ENCODE peak calls at places on chromosomes 12 and 14, in six cellular contexts. C is SK-N-SH, B is WTC11, M is A549, L is K562, N is HCT116. W is an unnamed sample.
A peak's percentile ranks its signal among the peaks of the same experiment; 100 is the strongest.

GRCh38 chr14:24172261-24172860 is 481 bp downstream of the REC8 start:
- DNase-seq in B (peak; percentile 19), M (no peak), L (no peak), C (peak; percentile 79), N (no peak), W (no peak)

GRCh38 chr12:7832059-7832696 is 40.5 kb downstream of the SLC2A14 start:
- DNase-seq in N (peak; percentile 32), M (peak; percentile 69), C (peak; percentile 49), L (peak; percentile 37), B (peak; percentile 34), W (peak; percentile 76)

GRCh38 chr14:75025082-75025481 is 22.4 kb downstream of the EIF2B2 start:
- DNase-seq in M (no peak), B (no peak), N (no peak), L (no peak), C (no peak), W (peak; percentile 14)

GRCh38 chr12:106223485-106224391 is 24.1 kb downstream of the CKAP4 start:
- DNase-seq in L (peak; percentile 84), M (peak; percentile 64), B (peak; percentile 84), C (peak; percentile 81), N (peak; percentile 36), W (peak; percentile 68)

GRCh38 chr14:36718216-36718615 is 56.6 kb downstream of the PAX9 start:
- DNase-seq in M (no peak), L (no peak), N (no peak), C (no peak), B (no peak), W (no peak)

GRCh38 chr12:31407562-31407961 is 81.6 kb upstream of the SINHCAF start:
- DNase-seq in B (no peak), N (no peak), C (no peak), L (no peak), M (no peak), W (no peak)

GRCh38 chr14:98514016-98514415 is 758.0 kb downstream of the BCL11B start:
- DNase-seq in M (no peak), L (no peak), N (no peak), B (no peak), C (no peak), W (no peak)

GRCh38 chr14:58705066-58705465 is 67.3 kb downstream of the DACT1 start:
- DNase-seq in B (no peak), L (no peak), C (peak; percentile 21), M (no peak), N (no peak), W (no peak)

GRCh38 chr14:64807588-64807987 is 72.1 kb downstream of the SPTB start:
- DNase-seq in B (no peak), C (no peak), M (no peak), N (no peak), L (no peak), W (no peak)

GRCh38 chr14:92844220-92844619 is 50.1 kb downstream of the GOLGA5 start:
- DNase-seq in L (no peak), M (no peak), C (no peak), B (no peak), N (no peak), W (no peak)

GRCh38 chr14:27739657-27740156 is 1026.9 kb upstream of the FOXG1 start:
- DNase-seq in N (no peak), C (no peak), B (no peak), M (no peak), L (no peak), W (no peak)

GRCh38 chr12:115227137-115227615 is 543.2 kb upstream of the TBX3 start:
- DNase-seq in N (peak; percentile 60), C (no peak), B (no peak), L (no peak), M (peak; percentile 90), W (no peak)

GRCh38 chr12:111304642-111305071 is 64.2 kb downstream of the PHETA1 start:
- DNase-seq in B (peak; percentile 77), M (peak; percentile 69), L (peak; percentile 79), C (no peak), N (peak; percentile 52), W (peak; percentile 75)

GRCh38 chr12:124310785-124311184 is 15.9 kb downstream of the RFLNA start:
- DNase-seq in L (no peak), N (no peak), M (no peak), B (no peak), C (no peak), W (no peak)

GRCh38 chr12:115756804-115757203 is 520.7 kb downstream of the MED13L start:
- DNase-seq in M (no peak), L (no peak), B (no peak), C (no peak), N (no peak), W (no peak)

GRCh38 chr14:58298880-58299664 is 717 bp downstream of the ARID4A start:
- DNase-seq in N (no peak), B (peak; percentile 47), M (no peak), L (peak; percentile 59), C (peak; percentile 78), W (peak; percentile 78)

GRCh38 chr12:51647647-51648046 is 56.6 kb downstream of the SCN8A start:
- DNase-seq in N (no peak), L (no peak), C (peak; percentile 28), M (no peak), B (no peak), W (no peak)

GRCh38 chr14:89349196-89350008 is 67.6 kb downstream of the FOXN3 start:
- DNase-seq in N (no peak), M (peak; percentile 35), C (peak; percentile 64), B (peak; percentile 86), L (no peak), W (no peak)

GRCh38 chr12:26065451-26065850 is 59.4 kb downstream of the BHLHE41 start:
- DNase-seq in N (no peak), M (no peak), L (no peak), B (no peak), C (no peak), W (no peak)

GRCh38 chr12:120117961-120118709 is 1.6 kb upstream of the RAB35 start:
- DNase-seq in B (peak; percentile 54), C (no peak), L (peak; percentile 56), N (no peak), M (peak; percentile 80), W (no peak)

GRCh38 chr12:112393328-112393727 is 11.1 kb upstream of the HECTD4 start:
- DNase-seq in B (no peak), M (no peak), C (no peak), L (no peak), N (no peak), W (no peak)

GRCh38 chr14:55249423-55249822 is 21.8 kb upstream of the FBXO34 start:
- DNase-seq in N (no peak), L (no peak), M (no peak), B (no peak), C (no peak), W (no peak)

GRCh38 chr12:129673807-129674206 is 230.0 kb downstream of the TMEM132D start:
- DNase-seq in C (no peak), B (no peak), N (no peak), M (no peak), L (no peak), W (no peak)

GRCh38 chr14:85607571-85608219 is 77.8 kb downstream of the FLRT2 start:
- DNase-seq in N (no peak), L (no peak), C (no peak), B (no peak), M (peak; percentile 3), W (peak; percentile 72)

GRCh38 chr12:112973712-112974305 is 4.5 kb upstream of the OAS2 start:
- DNase-seq in N (no peak), C (no peak), M (no peak), L (no peak), B (no peak), W (peak; percentile 16)

GRCh38 chr14:86003998-86004397 is 474.1 kb downstream of the FLRT2 start:
- DNase-seq in M (peak; percentile 8), N (no peak), L (no peak), C (no peak), B (no peak), W (no peak)

GRCh38 chr12:28811457-28811856 is 337.6 kb upstream of the FAR2 start:
- DNase-seq in N (no peak), C (peak; percentile 69), L (no peak), B (no peak), M (no peak), W (no peak)
- TF ChIP-seq MAX in N (no peak), C (no peak), L (no peak), B (no peak), M (no peak), W (no peak)

GRCh38 chr12:6351622-6352021 is 9.7 kb upstream of the TNFRSF1A start:
- DNase-seq in L (no peak), N (no peak), C (no peak), B (no peak), M (no peak), W (no peak)

GRCh38 chr12:6346235-6346832 is 4.5 kb upstream of the TNFRSF1A start:
- DNase-seq in N (no peak), L (no peak), C (no peak), M (no peak), B (no peak), W (no peak)

GRCh38 chr12:6346942-6347341 is 5.1 kb upstream of the TNFRSF1A start:
- DNase-seq in B (no peak), L (no peak), C (no peak), N (no peak), M (no peak), W (no peak)

GRCh38 chr12:6345319-6346071 is 3.6 kb upstream of the TNFRSF1A start:
- DNase-seq in C (no peak), M (peak; percentile 98), L (peak; percentile 58), B (no peak), N (peak; percentile 85), W (peak; percentile 65)

DNA sequence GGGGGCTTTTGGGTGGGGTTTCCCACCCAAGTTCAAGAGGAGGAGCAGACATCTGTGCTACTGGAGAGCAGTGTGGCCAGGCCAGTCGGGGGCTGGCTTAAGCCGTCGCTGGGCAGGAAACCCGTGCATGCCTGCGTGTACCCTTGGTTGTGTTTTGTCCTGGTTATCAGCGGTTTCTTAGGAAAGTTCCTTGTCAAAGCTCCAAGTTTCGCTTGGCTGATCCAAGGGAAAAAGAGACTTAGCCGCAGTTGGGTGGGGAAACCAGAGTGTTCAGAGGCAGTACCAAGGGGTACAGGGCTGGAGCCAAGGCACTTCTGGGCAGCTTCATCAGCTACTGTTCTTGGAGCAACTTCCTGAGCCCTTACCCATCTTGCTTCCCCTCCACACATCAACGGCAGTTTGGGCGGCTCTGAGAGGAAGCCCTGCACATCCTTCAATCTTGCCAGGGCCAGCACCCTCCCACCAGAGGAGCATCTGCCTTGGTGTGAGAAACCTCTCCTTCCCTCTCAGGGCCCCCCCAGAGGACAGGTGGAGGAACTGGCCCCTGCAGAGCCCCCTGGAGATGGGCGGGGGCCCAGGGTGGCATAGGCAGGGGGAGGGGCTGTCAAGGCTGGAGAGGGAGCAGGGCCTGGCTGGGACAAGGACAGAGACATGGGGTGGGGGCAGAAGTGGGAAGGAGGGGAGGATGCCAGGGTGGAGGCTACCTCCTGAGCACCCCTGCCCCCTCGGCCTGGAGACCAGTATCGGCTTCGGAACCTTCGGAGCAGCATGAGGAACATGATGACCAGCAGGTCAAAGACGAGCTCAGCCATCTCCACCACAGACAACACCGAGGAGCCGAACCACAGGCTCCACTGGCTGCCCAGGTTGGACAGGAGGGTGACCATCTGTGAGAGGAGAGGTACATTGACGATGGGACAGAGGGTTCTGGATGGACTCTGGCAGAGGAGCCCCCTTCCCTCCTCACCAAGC is 5.8 kb upstream of the TNFRSF1A start:
- DNase-seq in B (no peak), N (no peak), L (no peak), C (no peak), M (no peak), W (no peak)
- TF ChIP-seq MAX in B (no peak), N (no peak), L (no peak), C (no peak), M (no peak), W (no peak)

GRCh38 chr12:65673291-65673690 is 151.0 kb upstream of the HMGA2 start:
- DNase-seq in C (no peak), N (no peak), B (no peak), M (no peak), L (no peak), W (no peak)
- TF ChIP-seq MAX in C (no peak), N (no peak), B (no peak), M (no peak), L (no peak), W (no peak)

GRCh38 chr14:32342151-32342853 is 13.2 kb downstream of the AKAP6 start:
- DNase-seq in C (no peak), L (no peak), N (no peak), B (no peak), M (peak; percentile 13), W (no peak)
- TF ChIP-seq MAX in C (no peak), L (no peak), N (no peak), B (no peak), M (no peak), W (no peak)